ENCODE peak calls at places on chromosomes 12 and 14, in four cellular contexts. Z is ovary, G is MM.1S, X is stomach. V is an unnamed sample.

GRCh38 chr12:101856030-101856429 is 21.4 kb upstream of the DRAM1 start:
- DNase-seq in G (no peak), Z (no peak), X (no peak), V (no peak)

GRCh38 chr14:76500480-76500879 is 124.5 kb downstream of the ESRRB start:
- DNase-seq in G (no peak), X (no peak), Z (no peak), V (no peak)

GRCh38 chr14:99325016-99325415 is 53.0 kb upstream of the BCL11B start:
- DNase-seq in Z (peak; percentile 10), X (no peak), G (no peak), V (no peak)

GRCh38 chr14:74014299-74014698 is 4.8 kb downstream of the ENTPD5 start:
- DNase-seq in Z (no peak), G (no peak), X (no peak), V (no peak)

GRCh38 chr12:107092669-107093546 is 441 bp downstream of the CRY1 start:
- DNase-seq in X (peak; percentile 44), G (peak; percentile 47), Z (peak; percentile 60), V (peak; percentile 22)

GRCh38 chr12:47547077-47547476 is 158.8 kb downstream of the RPAP3 start:
- DNase-seq in Z (no peak), G (no peak), X (no peak), V (no peak)

GRCh38 chr12:109948382-109948781 is 47.8 kb downstream of the GIT2 start:
- DNase-seq in Z (no peak), X (no peak), G (no peak), V (no peak)

GRCh38 chr14:104146651-104147345 is 8.4 kb downstream of the KIF26A start:
- DNase-seq in Z (no peak), X (no peak), G (no peak), V (no peak)

GRCh38 chr12:123150804-123151678 is at the start of gene PITPNM2:
- DNase-seq in Z (peak; percentile 84), X (peak; percentile 67), G (peak; percentile 52), V (peak; percentile 43)

GRCh38 chr12:85765443-85765842 is 70.8 kb downstream of the RASSF9 start:
- DNase-seq in G (no peak), X (no peak), Z (no peak), V (no peak)

GRCh38 chr12:116879509-116880212 is 1.6 kb downstream of the HRK start:
- DNase-seq in G (no peak), X (no peak), Z (no peak), V (no peak)

GRCh38 chr12:32134144-32134888 is 27.7 kb downstream of the BICD1 start:
- DNase-seq in Z (no peak), G (peak; percentile 90), X (no peak), V (no peak)

GRCh38 chr14:100283984-100284881 is 22.0 kb downstream of the SLC25A29 start:
- DNase-seq in X (peak; percentile 22), Z (no peak), G (no peak), V (no peak)

GRCh38 chr14:51609251-51609986 is 42.3 kb upstream of the FRMD6 start:
- DNase-seq in G (no peak), Z (no peak), X (no peak), V (no peak)

GRCh38 chr14:66563731-66564130 is 55.8 kb downstream of the GPHN start:
- DNase-seq in Z (no peak), X (no peak), G (no peak), V (no peak)

GRCh38 chr14:21868442-21869046 is 194.9 kb upstream of the OR4E1 start:
- DNase-seq in G (peak; percentile 60), X (peak; percentile 73), Z (no peak), V (peak; percentile 26)

GRCh38 chr14:99275222-99275584 is 3.2 kb upstream of the BCL11B start:
- DNase-seq in Z (no peak), G (no peak), X (no peak), V (no peak)

GRCh38 chr14:50109342-50109741 is 7.0 kb downstream of the VCPKMT start:
- DNase-seq in Z (no peak), G (no peak), X (no peak), V (no peak)

GRCh38 chr12:121223283-121223946 is 13.5 kb downstream of the P2RX4 start:
- DNase-seq in Z (peak; percentile 37), G (no peak), X (peak; percentile 52), V (no peak)

GRCh38 chr12:122517877-122518276 is 8.9 kb downstream of the RSRC2 start:
- DNase-seq in Z (peak; percentile 51), G (no peak), X (no peak), V (no peak)

GRCh38 chr12:98438826-98439225 is 76.6 kb upstream of the TMPO start:
- DNase-seq in Z (no peak), G (no peak), X (no peak), V (no peak)

GRCh38 chr12:98808243-98808895 is 163.3 kb downstream of the APAF1 start:
- DNase-seq in Z (no peak), X (no peak), G (no peak), V (no peak)

GRCh38 chr14:75522224-75522764 is at the start of gene BATF:
- DNase-seq in Z (no peak), X (peak; percentile 58), G (peak; percentile 59), V (no peak)

DNA sequence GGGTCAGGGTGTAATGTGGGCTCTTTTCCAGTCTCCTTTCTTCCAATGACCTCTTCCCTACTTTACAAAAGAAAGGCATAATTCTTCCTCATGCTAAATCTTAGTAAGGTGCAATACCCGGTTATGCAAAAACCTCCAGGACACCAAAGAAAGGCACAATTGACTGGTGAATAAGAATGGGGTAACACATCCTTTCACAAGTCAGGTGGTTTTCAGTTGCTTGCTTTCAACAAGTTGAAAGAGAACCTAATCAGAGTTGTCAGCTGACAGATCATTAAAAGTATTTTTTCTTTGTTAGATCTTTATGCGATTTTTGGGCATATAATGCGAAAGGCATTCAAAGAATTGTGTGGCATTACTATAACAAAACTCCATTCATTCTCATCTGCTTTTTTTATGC is 1.3 kb upstream of the AEBP2 start:
- DNase-seq in Z (no peak), G (no peak), X (no peak), V (no peak)
- H3K9me3 ChIP-seq in Z (no peaks in the 10 kb centered on the region), G (no peaks in the 10 kb centered on the region), X (no peaks in the 10 kb centered on the region), V (no peaks in the 10 kb centered on the region)

GRCh38 chr12:127241056-127241830 is 1025.7 kb upstream of the TMEM132C start:
- DNase-seq in Z (no peak), X (no peak), G (no peak), V (no peak)
- H3K4me3 ChIP-seq in Z (no peak overlapping the region), X (no peak overlapping the region), G (no peak overlapping the region), V (no peak overlapping the region)

DNA sequence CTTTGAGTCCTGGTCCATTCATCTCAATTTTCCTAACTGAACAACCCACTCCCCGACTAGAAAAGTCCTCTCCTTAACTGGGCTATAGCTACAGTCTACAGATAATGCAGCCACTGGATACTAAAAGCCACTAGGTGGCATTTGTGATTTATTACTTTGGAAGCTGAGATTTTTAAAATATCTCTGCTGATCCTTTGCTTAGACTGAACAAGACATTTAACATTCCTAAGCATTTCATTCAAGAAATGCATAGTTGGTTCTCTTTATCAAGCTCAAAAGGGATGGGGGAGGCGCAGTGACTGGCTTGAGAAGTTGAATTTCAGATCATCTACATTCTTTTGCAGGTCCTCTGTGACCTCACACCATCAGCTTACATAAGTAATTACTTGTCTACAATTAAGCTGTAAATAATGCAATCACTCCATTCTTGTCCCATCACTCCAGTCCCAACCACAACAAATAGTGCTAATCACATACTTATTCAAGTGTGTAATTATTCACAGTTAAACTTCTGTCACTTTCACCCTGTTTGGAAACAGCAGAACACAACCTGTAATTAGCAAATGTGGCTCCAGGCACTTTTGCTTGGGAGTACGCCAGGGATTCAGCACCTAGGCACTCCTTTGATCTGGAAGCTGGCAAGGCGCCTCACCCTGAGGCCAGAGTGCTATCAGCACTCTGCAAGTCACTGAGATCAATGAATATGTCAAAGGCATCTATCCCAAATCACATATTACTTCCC is 203.5 kb downstream of the NOVA1 start:
- DNase-seq in X (peak; percentile 34), Z (no peak), G (no peak), V (no peak)
- TF ChIP-seq CTCF in X (peak; percentile 18), Z (no peak), G (no peak), V (peak; percentile 49)

GRCh38 chr14:83007641-83008237 is 1474.1 kb upstream of the SEL1L start:
- DNase-seq in G (no peak), X (no peak), Z (no peak), V (no peak)

GRCh38 chr14:83006071-83006670 is 1472.5 kb upstream of the SEL1L start:
- DNase-seq in X (peak; percentile 74), G (no peak), Z (no peak), V (no peak)

GRCh38 chr14:82999802-83000201 is 1466.1 kb upstream of the SEL1L start:
- DNase-seq in G (no peak), Z (no peak), X (no peak), V (no peak)

GRCh38 chr14:83004456-83005006 is 1470.9 kb upstream of the SEL1L start:
- DNase-seq in G (no peak), X (no peak), Z (no peak), V (no peak)
- H3K9me3 ChIP-seq in G (no peaks in the 10 kb centered on the region), X (no peaks in the 10 kb centered on the region), Z (no peaks in the 10 kb centered on the region), V (no peaks in the 10 kb centered on the region)

DNA sequence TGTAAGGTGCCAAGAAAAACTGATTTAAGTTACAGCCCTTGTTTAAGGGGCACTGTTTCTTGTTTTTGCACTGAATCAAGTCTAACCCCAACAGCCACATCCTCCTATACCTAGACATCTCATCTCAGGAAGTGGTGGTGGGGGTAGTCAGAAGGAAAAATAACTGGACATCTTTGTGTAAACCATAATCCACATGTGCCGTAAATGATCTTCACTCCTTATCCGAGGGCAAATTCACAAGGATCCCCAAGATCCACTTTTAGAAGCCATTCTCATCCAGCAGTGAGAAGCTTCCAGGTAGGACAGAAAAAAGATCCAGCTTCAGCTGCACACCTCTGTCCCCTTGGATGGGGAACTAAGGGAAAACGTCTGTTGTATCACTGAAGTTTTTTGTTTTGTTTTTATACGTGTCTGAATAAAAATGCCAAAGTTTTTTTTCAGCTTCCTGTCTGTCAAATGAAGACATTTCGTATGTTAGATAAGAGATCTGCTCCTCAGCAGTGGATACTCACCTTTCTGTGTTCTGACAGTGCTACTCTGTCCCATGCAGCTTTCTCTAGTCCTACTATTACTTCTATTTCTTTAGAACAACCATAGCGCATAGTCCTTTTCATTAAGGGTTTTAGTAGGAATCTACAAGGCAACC is 1.2 kb upstream of the PA2G4 start:
- DNase-seq in G (no peak), X (no peak), Z (no peak), V (no peak)
- H3K4me3 ChIP-seq in G (peak overlapping the region; percentile 78), X (peak overlapping the region; percentile 96), Z (peak overlapping the region; percentile 94), V (peak overlapping the region; percentile 80)

GRCh38 chr12:80709811-80710726 is 2.6 kb downstream of the MYF6 start:
- DNase-seq in X (no peak), Z (no peak), G (no peak), V (no peak)
- TF ChIP-seq CTCF in X (no peak), Z (no peak), G (peak; percentile 58), V (no peak)